ENCODE peak calls at places on chromosomes 7 and 10, in five cellular contexts. I is heart right ventricle, G is PC-3, E is breast epithelium, Z is tibial nerve. Y is an unnamed sample.
A peak's percentile ranks its signal among the peaks of the same experiment; 100 is the strongest.

GRCh38 chr7:107939472-107940145 is 48.6 kb downstream of the DLD start:
- DNase-seq in I (peak; percentile 63), G (peak; percentile 41), E (no peak), Z (peak; percentile 44), Y (peak; percentile 34)

GRCh38 chr10:49151025-49151445 is 17.2 kb upstream of the FAM170B start:
- DNase-seq in I (no peak), G (no peak), E (no peak), Z (no peak), Y (no peak)

GRCh38 chr10:132547421-132547861 is 9.9 kb downstream of the INPP5A start:
- DNase-seq in I (no peak), G (no peak), E (no peak), Z (no peak), Y (no peak)

GRCh38 chr10:5551531-5552375 is 27.0 kb downstream of the CALML3 start:
- DNase-seq in I (no peak), G (peak; percentile 84), E (peak; percentile 57), Z (no peak), Y (peak; percentile 46)

GRCh38 chr7:2114052-2114451 is 118.7 kb downstream of the MAD1L1 start:
- DNase-seq in I (no peak), G (peak; percentile 58), E (no peak), Z (no peak), Y (no peak)

GRCh38 chr7:130276796-130277762 is 10.4 kb downstream of the CPA2 start:
- DNase-seq in I (no peak), G (peak; percentile 40), E (no peak), Z (no peak), Y (no peak)

GRCh38 chr10:99560277-99561126 is 27.8 kb downstream of the NKX2-3 start:
- DNase-seq in I (peak; percentile 22), G (peak; percentile 60), E (no peak), Z (peak; percentile 33), Y (no peak)

GRCh38 chr10:114103286-114103685 is 59.6 kb downstream of the ADRB1 start:
- DNase-seq in I (no peak), G (peak; percentile 64), E (no peak), Z (no peak), Y (no peak)

GRCh38 chr7:138125119-138125518 is 48.9 kb downstream of the AKR1D1 start:
- DNase-seq in I (no peak), G (peak; percentile 48), E (no peak), Z (no peak), Y (no peak)

GRCh38 chr10:93072713-93073538 is 767 bp upstream of the CYP26A1 start:
- DNase-seq in I (no peak), G (no peak), E (no peak), Z (no peak), Y (no peak)

GRCh38 chr10:36266923-36267322 is 624.8 kb upstream of the FZD8 start:
- DNase-seq in I (no peak), G (peak; percentile 90), E (no peak), Z (no peak), Y (no peak)

GRCh38 chr10:36263871-36264270 is 621.8 kb upstream of the FZD8 start:
- DNase-seq in I (no peak), G (peak; percentile 36), E (no peak), Z (no peak), Y (no peak)

GRCh38 chr10:36271631-36272340 is 629.7 kb upstream of the FZD8 start:
- DNase-seq in I (no peak), G (peak; percentile 70), E (no peak), Z (no peak), Y (no peak)

DNA sequence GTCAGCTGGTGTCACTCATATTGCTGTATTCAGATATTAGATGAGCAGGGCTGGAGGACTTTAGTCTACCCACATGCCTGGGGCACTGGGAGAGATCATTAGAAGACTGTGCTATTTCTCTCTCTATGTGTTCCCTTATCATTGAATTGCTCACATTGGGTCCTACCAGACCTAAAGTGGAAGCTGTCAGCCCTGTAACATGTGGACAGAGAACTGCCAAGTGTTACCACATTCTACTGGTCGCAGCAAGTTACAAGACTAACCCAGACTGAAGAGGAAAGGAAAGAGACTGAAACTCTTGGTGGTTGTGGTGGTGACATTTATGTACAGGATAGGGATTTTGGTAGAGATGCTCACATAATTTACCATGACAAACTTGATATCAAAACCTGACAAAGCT is 627.1 kb upstream of the FZD8 start:
- DNase-seq in I (no peak), G (no peak), E (no peak), Z (no peak), Y (no peak)
- TF ChIP-seq CTCF in I (no peak), G (no peak), E (no peak), Z (no peak), Y (no peak)

DNA sequence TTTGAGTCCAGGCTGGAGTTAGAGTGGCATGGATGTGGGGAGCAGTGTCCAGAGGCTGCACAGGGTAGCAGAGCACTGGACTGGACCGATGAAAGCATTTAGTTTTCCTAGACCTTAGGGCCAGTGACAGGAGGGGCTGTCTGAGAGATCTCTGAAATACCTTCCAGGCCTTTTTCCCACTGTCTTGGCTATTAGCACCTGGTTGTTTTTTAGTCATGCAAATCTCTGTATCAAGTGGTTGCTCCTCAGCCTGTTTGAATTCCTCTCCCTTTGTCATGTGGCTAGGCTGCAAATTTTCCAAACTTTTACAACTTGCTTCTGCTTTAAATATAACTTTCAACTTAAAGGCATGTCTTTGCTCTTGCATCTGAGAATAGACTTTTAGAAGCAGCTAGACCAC is 504.3 kb upstream of the VSTM2A start:
- DNase-seq in I (no peak), G (no peak), E (no peak), Z (no peak), Y (no peak)
- H3K9me3 ChIP-seq in I (peaks cover 22% of the 10 kb centered on the region), G (no peaks in the 10 kb centered on the region), E (no peaks in the 10 kb centered on the region), Z (peaks cover 10% of the 10 kb centered on the region), Y (no peaks in the 10 kb centered on the region)

DNA sequence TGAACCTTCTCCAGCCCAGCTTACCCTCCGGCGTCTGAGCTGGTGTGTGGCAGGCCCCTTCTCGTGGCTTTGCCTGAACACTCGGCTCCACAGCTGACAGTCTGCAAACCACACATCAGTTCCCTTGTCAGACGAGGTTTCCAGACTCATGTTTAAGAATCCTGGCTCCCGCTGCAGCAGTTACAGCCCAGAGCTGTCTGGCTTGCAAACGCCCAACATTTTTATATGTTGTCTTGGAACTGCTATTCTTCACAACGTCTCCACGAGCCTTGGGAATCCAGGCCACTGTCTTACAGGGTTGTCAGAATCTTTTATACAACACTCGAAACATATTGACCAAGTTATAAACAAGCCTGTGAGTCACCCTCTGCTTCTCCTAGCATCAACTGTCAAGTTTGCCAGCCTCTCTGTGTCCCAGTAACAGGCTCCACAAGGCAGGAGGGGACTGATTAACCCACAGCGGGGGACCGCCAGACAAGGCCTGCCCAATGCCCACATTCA is 68.1 kb downstream of the TNS3 start:
- DNase-seq in I (no peak), G (peak; percentile 21), E (no peak), Z (no peak), Y (no peak)
- H3K4me1 ChIP-seq in I (peaks cover 43% of the 10 kb centered on the region), G (peaks cover 34% of the 10 kb centered on the region), E (no peaks in the 10 kb centered on the region), Z (peaks cover 69% of the 10 kb centered on the region), Y (peaks cover 46% of the 10 kb centered on the region)

DNA sequence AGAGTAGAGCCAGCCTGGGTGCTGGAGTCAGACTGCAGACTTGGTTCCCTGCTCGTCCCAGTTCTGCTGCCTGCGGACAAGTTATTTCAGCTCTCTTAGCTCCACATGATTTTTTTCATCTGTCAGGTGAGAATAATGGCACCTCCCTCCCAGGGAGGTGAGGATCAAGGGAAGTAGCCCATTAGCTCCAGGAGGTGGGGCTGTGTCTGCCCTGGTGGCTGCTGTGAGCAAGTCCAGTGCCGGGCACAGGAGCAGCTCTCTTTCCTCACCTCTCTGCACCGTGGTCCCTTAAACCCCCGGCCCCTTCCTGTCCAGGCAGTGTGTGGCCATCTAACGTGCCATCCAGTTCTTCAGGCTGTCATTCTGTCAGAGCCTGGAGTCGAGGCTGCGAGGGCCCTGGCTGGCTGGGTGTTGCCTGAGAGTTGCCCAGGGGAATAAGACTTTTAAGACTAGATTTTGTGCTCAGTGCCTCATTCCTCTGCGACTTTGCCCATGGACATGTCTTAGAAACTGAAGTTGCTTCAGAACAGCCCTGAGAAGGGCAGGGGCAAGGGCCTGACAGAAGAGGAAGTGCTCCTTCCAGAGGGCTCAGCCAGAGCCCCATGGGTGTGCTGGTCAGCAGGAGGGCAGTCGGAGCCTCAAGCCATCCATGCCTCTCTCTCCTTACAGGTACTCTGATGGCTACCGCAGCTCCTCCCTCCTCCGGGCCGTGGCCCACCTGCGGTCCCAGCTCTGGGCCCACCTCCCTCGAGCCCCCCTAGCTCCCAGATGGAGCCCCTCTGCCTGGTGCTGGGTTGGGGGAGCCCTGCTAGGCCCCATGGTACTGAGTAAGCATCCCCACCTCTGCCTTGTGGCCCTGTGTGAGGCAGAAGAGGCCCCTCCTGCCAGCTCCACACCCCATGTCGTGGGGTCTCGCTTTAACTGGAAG is 5.0 kb downstream of the ABCB8 start:
- DNase-seq in I (no peak), G (no peak), E (no peak), Z (no peak), Y (no peak)
- TF ChIP-seq CTCF in I (no peak), G (peak; percentile 29), E (no peak), Z (no peak), Y (no peak)

GRCh38 chr7:157817433-157817832 is 480.6 kb downstream of the DNAJB6 start:
- DNase-seq in I (no peak), G (no peak), E (no peak), Z (no peak), Y (peak; percentile 32)

GRCh38 chr7:157815061-157816022 is 478.5 kb downstream of the DNAJB6 start:
- DNase-seq in I (no peak), G (no peak), E (no peak), Z (no peak), Y (peak; percentile 25)

GRCh38 chr7:157817944-157818700 is 481.3 kb downstream of the DNAJB6 start:
- DNase-seq in I (no peak), G (no peak), E (no peak), Z (no peak), Y (peak; percentile 20)

GRCh38 chr7:157816086-157816485 is 479.3 kb downstream of the DNAJB6 start:
- DNase-seq in I (no peak), G (no peak), E (no peak), Z (no peak), Y (peak; percentile 25)

GRCh38 chr7:157816526-157817250 is 479.9 kb downstream of the DNAJB6 start:
- DNase-seq in I (no peak), G (no peak), E (no peak), Z (no peak), Y (peak; percentile 32)
- H3K9me3 ChIP-seq in I (no peaks in the 10 kb centered on the region), G (no peaks in the 10 kb centered on the region), E (peaks cover 17% of the 10 kb centered on the region), Z (peaks cover 28% of the 10 kb centered on the region), Y (no peaks in the 10 kb centered on the region)

GRCh38 chr10:79182763-79183467 is 114.1 kb downstream of the ZMIZ1 start:
- DNase-seq in I (no peak), G (peak; percentile 58), E (no peak), Z (no peak), Y (no peak)
- H3K4me1 ChIP-seq in I (peaks cover 100% of the 10 kb centered on the region), G (peaks cover 35% of the 10 kb centered on the region), E (peaks cover 11% of the 10 kb centered on the region), Z (peaks cover 100% of the 10 kb centered on the region), Y (peaks cover 100% of the 10 kb centered on the region)

DNA sequence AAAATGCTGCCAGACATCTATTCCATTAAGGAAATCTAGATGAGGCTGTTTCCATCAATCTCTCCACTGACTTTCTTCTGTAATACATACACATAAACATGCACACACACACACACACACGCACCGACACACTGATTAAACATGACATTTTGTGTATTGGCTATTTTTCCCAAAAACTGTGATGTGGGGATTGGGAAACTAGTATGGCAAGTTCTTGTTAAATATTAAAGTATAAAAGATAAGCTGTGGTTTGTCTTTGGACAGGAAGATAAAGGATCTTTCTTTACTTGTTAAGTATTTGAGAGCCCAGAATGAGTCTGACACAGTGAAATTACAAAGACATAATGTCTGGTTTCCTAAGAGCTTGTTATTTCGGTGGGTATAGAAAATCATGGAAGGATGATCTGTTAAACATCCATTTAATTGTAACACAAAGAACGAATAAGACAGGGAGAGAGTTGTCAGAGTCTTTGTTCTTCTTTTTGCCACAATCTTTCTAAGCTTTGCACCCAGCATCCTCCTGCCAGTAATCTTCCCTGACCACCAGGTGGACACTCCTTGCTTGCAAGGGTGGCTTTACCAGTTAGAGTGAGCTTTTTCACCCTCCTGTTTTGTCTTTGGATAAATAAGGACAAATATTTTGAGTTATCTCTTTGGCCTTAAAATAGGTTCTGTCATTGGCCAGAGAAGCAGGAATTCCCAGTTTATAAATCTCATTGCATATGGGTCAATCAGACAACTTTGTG is 177.2 kb upstream of the TMEM72 start:
- DNase-seq in I (no peak), G (peak; percentile 24), E (no peak), Z (no peak), Y (no peak)
- TF ChIP-seq CTCF in I (no peak), G (peak; percentile 52), E (no peak), Z (no peak), Y (no peak)